ENCODE peak calls at places on chromosome 1, in nine cellular contexts. U is stomach, S is K562, R is IMR-90, E is heart right ventricle, G is ascending aorta, O is AG04450, A is hepatocyte, V is right atrium auricular region. J is an unnamed sample. For H3K27me3, the result is how much of the 10 kb centered on the place peaks cover.

GRCh38 chr1:46021046-46021822 is 111.2 kb downstream of the PIK3R3 start:
- DNase-seq in U (no peak), E (no peak), R (no peak), S (no peak), O (no peak), G (no peak), V (no peak), A (no peak), J (no peak)

GRCh38 chr1:218357893-218358232 is 12.7 kb downstream of the TGFB2 start:
- DNase-seq in S (no peak), E (no peak), R (no peak), G (no peak), O (no peak), A (no peak), V (no peak), U (no peak), J (no peak)

GRCh38 chr1:202255343-202255742 is 61.7 kb downstream of the LGR6 start:
- DNase-seq in A (no peak), G (peak), O (no peak), E (no peak), V (no peak), U (no peak), R (peak), S (no peak), J (no peak)

GRCh38 chr1:109620396-109620817 is 770 bp downstream of the AMPD2 start:
- DNase-seq in E (no peak), R (peak), A (peak), G (peak), U (no peak), S (peak), O (no peak), V (no peak), J (no peak)

GRCh38 chr1:21904725-21905520 is 32.2 kb downstream of the HSPG2 start:
- DNase-seq in G (peak), S (peak), V (peak), E (peak), O (no peak), A (peak), U (peak), R (peak), J (no peak)

GRCh38 chr1:99429754-99430153 is 165.5 kb downstream of the PLPPR4 start:
- DNase-seq in S (no peak), O (no peak), G (no peak), E (no peak), A (no peak), R (no peak), V (no peak), U (no peak), J (no peak)

GRCh38 chr1:153578490-153578889 is 12.8 kb upstream of the S100A2 start:
- DNase-seq in G (no peak), V (no peak), R (peak), S (no peak), O (no peak), U (no peak), A (no peak), E (no peak), J (no peak)

GRCh38 chr1:57886376-57886775 is 462.5 kb upstream of the DAB1 start:
- DNase-seq in S (no peak), R (no peak), A (no peak), V (no peak), U (no peak), E (no peak), G (no peak), O (no peak), J (no peak)

GRCh38 chr1:168341576-168341975 is 60.9 kb downstream of the TBX19 start:
- DNase-seq in V (no peak), R (peak), A (no peak), G (no peak), E (no peak), U (no peak), O (no peak), S (no peak), J (no peak)

GRCh38 chr1:154019280-154019679 is 28.7 kb downstream of the RPS27 start:
- DNase-seq in V (no peak), A (no peak), E (no peak), G (no peak), U (no peak), S (no peak), R (no peak), O (no peak), J (no peak)

GRCh38 chr1:167056529-167057296 is 33.5 kb downstream of the GPA33 start:
- DNase-seq in U (no peak), E (no peak), A (no peak), S (no peak), O (no peak), G (no peak), R (no peak), V (no peak), J (no peak)

GRCh38 chr1:33147997-33148314 is 33.9 kb downstream of the TRIM62 start:
- DNase-seq in G (no peak), V (no peak), R (peak), S (peak), O (no peak), U (no peak), E (no peak), A (no peak), J (no peak)

GRCh38 chr1:60589046-60589748 is 493.2 kb upstream of the NFIA start:
- DNase-seq in E (no peak), V (no peak), R (no peak), A (no peak), G (no peak), S (no peak), O (no peak), U (no peak), J (no peak)

GRCh38 chr1:15943515-15944307 is 32.2 kb downstream of the ZBTB17 start:
- DNase-seq in G (peak), E (no peak), V (peak), R (no peak), A (no peak), O (no peak), S (no peak), U (peak), J (no peak)

GRCh38 chr1:3259020-3259419 is 190.0 kb downstream of the PRDM16 start:
- DNase-seq in U (no peak), R (no peak), O (no peak), S (no peak), A (no peak), G (no peak), V (no peak), E (no peak), J (no peak)

GRCh38 chr1:214224605-214225354 is 56.2 kb upstream of the SMYD2 start:
- DNase-seq in G (no peak), S (no peak), A (peak), E (peak), O (no peak), V (no peak), U (no peak), R (peak), J (no peak)

GRCh38 chr1:233081686-233082085 is 131.3 kb downstream of the NTPCR start:
- DNase-seq in R (peak), U (no peak), V (no peak), S (no peak), O (no peak), E (no peak), A (no peak), G (no peak), J (no peak)

GRCh38 chr1:195956845-195957244 is 651.4 kb downstream of the KCNT2 start:
- DNase-seq in A (no peak), G (no peak), R (no peak), U (no peak), V (no peak), O (no peak), E (no peak), S (no peak), J (no peak)

GRCh38 chr1:23726669-23727068 is 16.6 kb upstream of the ELOA start:
- DNase-seq in S (no peak), A (no peak), G (no peak), R (no peak), O (no peak), U (no peak), E (no peak), V (no peak), J (no peak)

GRCh38 chr1:235331391-235331790 is 3.0 kb downstream of the GGPS1 start:
- DNase-seq in U (no peak), R (no peak), O (no peak), V (no peak), S (no peak), A (no peak), E (no peak), G (no peak), J (no peak)
- H3K4me3 ChIP-seq in U (no peak), R (no peak), O (peak), V (no peak), S (peak), A (no peak), E (no peak), G (no peak), J (no peak)

GRCh38 chr1:156726549-156727226 is 1.6 kb upstream of the METTL25B start:
- DNase-seq in V (no peak), G (no peak), O (no peak), A (peak), S (peak), U (peak), E (no peak), R (peak), J (no peak)
- TF ChIP-seq CTCF in V (peak), G (peak), O (peak), A (peak), S (peak), U (no peak), E (peak), R (peak), J (peak)

GRCh38 chr1:111267801-111268508 is 22.7 kb upstream of the CHIA start:
- DNase-seq in E (no peak), O (no peak), A (no peak), V (no peak), G (no peak), U (peak), R (no peak), S (no peak), J (no peak)
- H3K27me3 ChIP-seq in E (half or more), O (under half), A (under half), V (under half), G (under half), U (under half), R (under half), S (under half), J (under half)

GRCh38 chr1:2199042-2199810 is 4.7 kb upstream of the FAAP20 start:
- DNase-seq in U (peak), R (peak), G (peak), A (peak), S (peak), O (peak), V (peak), E (peak), J (peak)
- H3K4me3 ChIP-seq in U (peak), R (peak), G (peak), A (no peak), S (peak), O (peak), V (peak), E (peak), J (peak)

DNA sequence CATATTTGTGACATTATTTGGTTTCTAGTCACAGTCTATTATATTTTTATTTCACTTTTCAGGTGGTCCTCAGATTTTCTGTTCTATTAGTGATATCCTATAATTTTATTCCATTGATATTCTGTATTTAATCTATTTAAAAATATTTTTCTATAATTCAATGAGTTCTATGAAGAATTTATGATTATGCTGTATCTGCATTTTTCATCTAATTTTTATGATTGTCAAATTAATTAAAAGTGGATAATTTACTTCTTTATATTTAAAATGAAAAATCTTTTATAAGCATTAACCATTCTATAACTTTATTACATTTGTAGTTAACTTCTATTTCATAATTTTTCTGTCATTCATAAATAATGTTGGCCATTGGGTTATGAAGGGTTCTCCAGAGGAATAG is 387.4 kb upstream of the LRRC7 start:
- DNase-seq in G (no peak), U (no peak), V (no peak), O (no peak), S (no peak), E (no peak), A (no peak), R (no peak), J (no peak)
- TF ChIP-seq CTCF in G (no peak), U (no peak), V (no peak), O (no peak), S (no peak), E (no peak), A (no peak), R (no peak), J (no peak)